ENCODE peak calls at places on chromosomes 12 and 14, in six cellular contexts. H is right lobe of liver; Q is CD8-positive, alpha-beta memory T cell; I is astrocyte; U is colonic mucosa; V is effector memory CD4-positive, alpha-beta T cell. O is an unnamed sample.

GRCh38 chr14:21087294-21088091 is 11.0 kb downstream of the ZNF219 start:
- DNase-seq in I (peak; percentile 93), V (peak; percentile 79), Q (peak; percentile 92), H (no peak), U (no peak), O (no peak)

GRCh38 chr14:31128601-31129526 is 78.7 kb downstream of the HECTD1 start:
- DNase-seq in Q (no peak), H (no peak), U (no peak), V (no peak), I (no peak), O (no peak)

GRCh38 chr14:32711103-32711680 is 227.5 kb upstream of the NPAS3 start:
- DNase-seq in Q (no peak), U (peak; percentile 22), V (no peak), H (no peak), I (peak; percentile 25), O (no peak)

GRCh38 chr12:124568431-124569374 is 1.3 kb upstream of the NCOR2 start:
- DNase-seq in H (peak; percentile 61), V (no peak), Q (no peak), I (peak; percentile 94), U (peak; percentile 67), O (no peak)

GRCh38 chr12:12007713-12008231 is 63.0 kb upstream of the BCL2L14 start:
- DNase-seq in Q (no peak), H (no peak), V (no peak), U (no peak), I (no peak), O (no peak)

GRCh38 chr14:21202463-21203358 is 46.8 kb upstream of the OR5AU1 start:
- DNase-seq in V (no peak), H (no peak), I (no peak), Q (no peak), U (no peak), O (no peak)

GRCh38 chr12:24894869-24895268 is 54.0 kb downstream of the BCAT1 start:
- DNase-seq in U (no peak), H (no peak), I (no peak), V (no peak), Q (no peak), O (no peak)

GRCh38 chr12:94202245-94203180 is 54.1 kb downstream of the PLXNC1 start:
- DNase-seq in I (no peak), H (no peak), V (no peak), Q (peak; percentile 21), U (no peak), O (no peak)

GRCh38 chr12:12604790-12605189 is 6.9 kb upstream of the CREBL2 start:
- DNase-seq in I (no peak), H (no peak), V (no peak), U (no peak), Q (no peak), O (no peak)

GRCh38 chr14:41280745-41281144 is 325.9 kb upstream of the LRFN5 start:
- DNase-seq in Q (no peak), I (no peak), U (no peak), V (no peak), H (no peak), O (no peak)

GRCh38 chr12:29572938-29573337 is 75.5 kb upstream of the OVCH1 start:
- DNase-seq in H (no peak), V (no peak), U (no peak), Q (no peak), I (no peak), O (no peak)

GRCh38 chr14:89041245-89041585 is 216.8 kb downstream of the TTC8 start:
- DNase-seq in V (no peak), I (no peak), U (peak; percentile 72), H (peak; percentile 86), Q (no peak), O (no peak)

GRCh38 chr12:21972055-21972454 is 30.8 kb upstream of the ABCC9 start:
- DNase-seq in Q (no peak), H (no peak), V (no peak), I (no peak), U (no peak), O (no peak)

GRCh38 chr14:101716077-101716950 is 45.2 kb upstream of the PPP2R5C start:
- DNase-seq in Q (no peak), I (no peak), H (peak; percentile 42), V (no peak), U (peak; percentile 16), O (peak; percentile 59)

GRCh38 chr14:75427482-75428229 is at the start of gene JDP2:
- DNase-seq in H (peak; percentile 95), U (peak; percentile 91), V (no peak), Q (peak; percentile 19), I (peak; percentile 60), O (no peak)

DNA sequence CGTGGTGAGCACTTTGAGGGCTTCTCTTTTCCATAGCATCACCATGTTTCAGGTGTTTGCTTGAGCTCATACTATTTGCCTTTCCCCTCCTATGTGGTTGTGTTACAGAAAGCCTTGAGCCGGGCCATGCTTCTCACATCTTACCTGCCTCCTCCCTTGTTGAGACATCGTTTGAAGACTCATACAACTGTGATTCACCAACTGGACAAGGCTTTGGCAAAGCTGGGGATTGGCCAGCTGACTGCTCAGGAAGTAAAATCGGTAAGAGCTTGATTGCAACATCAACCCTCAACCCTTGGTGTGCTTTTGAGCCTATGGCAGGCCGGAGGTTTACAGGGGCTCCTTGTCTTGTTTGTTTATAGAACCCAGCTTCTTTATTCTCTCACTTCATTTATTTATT is 8.1 kb downstream of the LETMD1 start:
- DNase-seq in V (no peak), U (no peak), I (peak; percentile 29), H (no peak), Q (no peak), O (peak; percentile 67)
- H3K36me3 ChIP-seq in V (peaks cover 61% of the 10 kb centered on the region), U (peaks cover 15% of the 10 kb centered on the region), I (peaks cover 35% of the 10 kb centered on the region), H (no peaks in the 10 kb centered on the region), Q (peaks cover 53% of the 10 kb centered on the region), O (peaks cover 90% of the 10 kb centered on the region)

GRCh38 chr12:131986847-131987398 is 37.2 kb downstream of the EP400 start:
- DNase-seq in I (no peak), V (no peak), U (no peak), H (peak; percentile 22), Q (no peak), O (no peak)
- H3K36me3 ChIP-seq in I (peaks cover 15% of the 10 kb centered on the region), V (peaks cover 86% of the 10 kb centered on the region), U (peaks cover 6% of the 10 kb centered on the region), H (no peaks in the 10 kb centered on the region), Q (peaks cover 53% of the 10 kb centered on the region), O (peaks cover 66% of the 10 kb centered on the region)

GRCh38 chr14:103496776-103497175 is 25.9 kb downstream of the CKB start:
- DNase-seq in V (no peak), Q (no peak), I (no peak), H (peak; percentile 17), U (no peak), O (no peak)
- H3K36me3 ChIP-seq in V (peaks cover 36% of the 10 kb centered on the region), Q (peaks cover 34% of the 10 kb centered on the region), I (peaks cover 43% of the 10 kb centered on the region), H (no peaks in the 10 kb centered on the region), U (no peaks in the 10 kb centered on the region), O (peaks cover 98% of the 10 kb centered on the region)

GRCh38 chr12:48775991-48776649 is 12.8 kb downstream of the ADCY6 start:
- DNase-seq in I (no peak), U (no peak), H (no peak), V (no peak), Q (no peak), O (no peak)

GRCh38 chr12:48775299-48775698 is 13.6 kb downstream of the ADCY6 start:
- DNase-seq in I (no peak), Q (no peak), U (no peak), V (no peak), H (no peak), O (no peak)

GRCh38 chr12:48776956-48777355 is 11.9 kb downstream of the ADCY6 start:
- DNase-seq in I (no peak), U (no peak), Q (no peak), H (no peak), V (no peak), O (no peak)

GRCh38 chr12:48779869-48780268 is 9.0 kb downstream of the ADCY6 start:
- DNase-seq in Q (no peak), U (no peak), I (peak; percentile 66), H (no peak), V (no peak), O (no peak)

DNA sequence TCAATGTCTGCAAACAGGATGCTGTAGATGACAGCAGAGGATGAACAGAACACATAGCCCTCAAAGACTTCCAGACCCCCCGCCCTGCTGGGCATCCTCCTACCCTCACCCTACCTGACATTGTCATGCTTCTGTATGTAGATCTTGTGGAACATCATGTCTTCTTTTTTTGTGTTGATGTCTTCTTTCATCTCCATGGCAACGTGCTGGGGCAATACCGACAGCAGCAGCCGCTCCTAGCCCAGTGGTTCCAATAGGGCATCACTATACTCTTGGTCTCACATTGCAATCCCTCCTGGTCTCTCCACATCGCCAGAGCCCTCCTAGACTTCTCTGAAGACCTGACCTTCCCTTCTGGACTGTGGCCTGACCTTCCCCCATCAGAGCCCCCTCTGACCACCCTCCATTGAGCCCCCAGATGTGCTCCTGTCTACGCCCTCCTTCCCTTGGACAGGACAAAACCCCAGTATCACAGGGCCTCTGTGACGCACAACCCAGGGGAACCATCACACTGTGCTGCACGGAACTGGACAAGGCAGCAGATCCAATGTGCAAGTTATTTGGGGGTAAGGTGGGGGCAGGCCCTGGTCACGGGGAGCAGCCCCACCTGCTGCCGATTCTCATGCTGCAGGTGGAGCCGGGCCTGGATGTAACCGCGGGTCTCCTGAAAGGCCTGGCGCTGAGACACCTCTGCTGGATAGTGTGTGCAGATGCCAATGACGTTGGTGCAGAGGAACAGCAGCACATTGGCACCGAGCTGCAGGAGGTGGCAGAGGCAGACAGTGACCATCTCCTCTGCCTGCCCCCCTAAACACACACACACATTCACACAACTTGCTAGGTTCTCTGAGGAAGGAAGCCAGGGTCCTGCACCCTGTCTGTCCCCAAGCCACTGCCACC is 11.1 kb downstream of the ADCY6 start:
- DNase-seq in U (no peak), Q (no peak), H (no peak), V (no peak), I (no peak), O (no peak)
- H3K36me3 ChIP-seq in U (peaks cover 12% of the 10 kb centered on the region), Q (no peaks in the 10 kb centered on the region), H (no peaks in the 10 kb centered on the region), V (no peaks in the 10 kb centered on the region), I (peaks cover 13% of the 10 kb centered on the region), O (peaks cover 27% of the 10 kb centered on the region)

DNA sequence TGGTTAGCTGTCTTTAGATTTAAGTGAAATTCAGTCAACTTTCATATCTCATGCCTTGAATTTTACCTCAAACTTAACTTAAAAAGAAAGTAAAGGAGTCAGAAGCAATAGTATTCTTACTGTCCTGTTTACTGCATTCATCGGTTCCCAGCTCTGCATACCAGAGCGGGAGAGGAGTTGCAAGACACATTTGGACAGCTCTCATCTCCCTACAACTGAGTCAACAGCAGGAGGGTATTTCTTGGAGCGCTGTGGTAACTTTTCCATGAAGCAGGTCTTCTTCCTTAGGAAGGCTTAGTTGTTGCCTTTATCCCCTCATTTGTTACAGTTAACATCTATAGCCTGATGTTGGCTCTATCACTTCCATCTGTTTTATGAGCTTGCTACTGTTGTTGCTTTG is 65.1 kb downstream of the TRMT5 start:
- DNase-seq in I (no peak), V (no peak), H (no peak), U (no peak), Q (no peak), O (no peak)
- H3K36me3 ChIP-seq in I (no peaks in the 10 kb centered on the region), V (no peaks in the 10 kb centered on the region), H (no peaks in the 10 kb centered on the region), U (no peaks in the 10 kb centered on the region), Q (no peaks in the 10 kb centered on the region), O (no peaks in the 10 kb centered on the region)

GRCh38 chr14:103503296-103503695 is 19.3 kb downstream of the CKB start:
- DNase-seq in I (no peak), Q (no peak), U (no peak), H (peak; percentile 32), V (no peak), O (no peak)
- H3K36me3 ChIP-seq in I (peaks cover 55% of the 10 kb centered on the region), Q (peaks cover 41% of the 10 kb centered on the region), U (peaks cover 27% of the 10 kb centered on the region), H (no peaks in the 10 kb centered on the region), V (peaks cover 46% of the 10 kb centered on the region), O (peaks cover 90% of the 10 kb centered on the region)

GRCh38 chr12:8773456-8773855 is 49.0 kb upstream of the A2ML1 start:
- DNase-seq in I (no peak), Q (no peak), H (no peak), U (no peak), V (no peak), O (no peak)
- H3K36me3 ChIP-seq in I (peaks cover 7% of the 10 kb centered on the region), Q (no peaks in the 10 kb centered on the region), H (no peaks in the 10 kb centered on the region), U (no peaks in the 10 kb centered on the region), V (no peaks in the 10 kb centered on the region), O (peaks cover 9% of the 10 kb centered on the region)